ENCODE peak calls at places on chromosomes 13 and 19, in six cellular contexts. U is IMR-90, Z is pancreas, S is fibroblast of pulmonary artery, H is thoracic aorta, L is choroid plexus epithelial cell. I is an unnamed sample.

GRCh38 chr13:24460256-24460655 is 52.3 kb downstream of the PARP4 start:
- DNase-seq in U (no peak), Z (no peak), S (no peak), H (no peak), L (no peak), I (no peak)

GRCh38 chr13:110070046-110070445 is 236.9 kb downstream of the COL4A1 start:
- DNase-seq in U (no peak), Z (no peak), S (no peak), H (no peak), L (no peak), I (no peak)

GRCh38 chr19:45187421-45188100 is 9.0 kb downstream of the BLOC1S3 start:
- DNase-seq in U (no peak), Z (no peak), S (peak; percentile 17), H (no peak), L (peak; percentile 19), I (no peak)

GRCh38 chr19:44905437-44906160 is at the start of gene APOE:
- DNase-seq in U (no peak), Z (no peak), S (peak; percentile 72), H (no peak), L (peak; percentile 45), I (no peak)

GRCh38 chr19:47633516-47633915 is 24.6 kb downstream of the BICRA start:
- DNase-seq in U (no peak), Z (no peak), S (no peak), H (no peak), L (no peak), I (no peak)

GRCh38 chr19:38319421-38320258 is at the start of gene KCNK6:
- DNase-seq in U (no peak), Z (peak; percentile 53), S (peak; percentile 23), H (no peak), L (peak; percentile 15), I (peak; percentile 51)

GRCh38 chr13:76969488-76970365 is 21.4 kb downstream of the ACOD1 start:
- DNase-seq in U (no peak), Z (no peak), S (no peak), H (no peak), L (peak; percentile 32), I (peak; percentile 26)

GRCh38 chr19:1281895-1282287 is 3.8 kb upstream of the EFNA2 start:
- DNase-seq in U (no peak), Z (no peak), S (no peak), H (no peak), L (no peak), I (no peak)

GRCh38 chr13:31556376-31556775 is 182.9 kb upstream of the RXFP2 start:
- DNase-seq in U (peak; percentile 2), Z (no peak), S (peak; percentile 16), H (no peak), L (peak; percentile 62), I (peak; percentile 75)

GRCh38 chr13:90696254-90696653 is 651.2 kb upstream of the MIR17HG start:
- DNase-seq in U (peak; percentile 7), Z (no peak), S (peak; percentile 80), H (no peak), L (peak; percentile 74), I (peak; percentile 35)

GRCh38 chr13:51818771-51819511 is 15.0 kb upstream of the DHRS12 start:
- DNase-seq in U (peak; percentile 53), Z (no peak), S (peak; percentile 62), H (no peak), L (peak; percentile 52), I (peak; percentile 54)

GRCh38 chr19:4575267-4575793 is 15.8 kb upstream of the SEMA6B start:
- DNase-seq in U (peak; percentile 89), Z (no peak), S (peak; percentile 99), H (no peak), L (peak; percentile 99), I (peak; percentile 93)

GRCh38 chr13:74978596-74978995 is 503.4 kb downstream of the TBC1D4 start:
- DNase-seq in U (no peak), Z (no peak), S (no peak), H (no peak), L (no peak), I (no peak)

GRCh38 chr19:17950310-17951150 is 16.4 kb upstream of the KCNN1 start:
- DNase-seq in U (no peak), Z (no peak), S (no peak), H (no peak), L (no peak), I (no peak)

GRCh38 chr13:65414187-65414586 is 1815.9 kb downstream of the PCDH9 start:
- DNase-seq in U (no peak), Z (no peak), S (no peak), H (no peak), L (no peak), I (no peak)

GRCh38 chr19:16266586-16266942 is 58.1 kb upstream of the KLF2 start:
- DNase-seq in U (no peak), Z (no peak), S (no peak), H (no peak), L (no peak), I (no peak)

GRCh38 chr19:45693168-45693788 is 812 bp downstream of the QPCTL start:
- DNase-seq in U (peak; percentile 57), Z (peak; percentile 80), S (peak; percentile 69), H (peak; percentile 53), L (peak; percentile 74), I (peak; percentile 59)

GRCh38 chr19:7540761-7541480 is 5.4 kb downstream of the PNPLA6 start:
- DNase-seq in U (peak; percentile 65), Z (no peak), S (peak; percentile 40), H (no peak), L (peak; percentile 35), I (peak; percentile 57)

GRCh38 chr19:38739440-38740251 is 4.6 kb downstream of the CAPN12 start:
- DNase-seq in U (no peak), Z (no peak), S (no peak), H (no peak), L (no peak), I (peak; percentile 0)

DNA sequence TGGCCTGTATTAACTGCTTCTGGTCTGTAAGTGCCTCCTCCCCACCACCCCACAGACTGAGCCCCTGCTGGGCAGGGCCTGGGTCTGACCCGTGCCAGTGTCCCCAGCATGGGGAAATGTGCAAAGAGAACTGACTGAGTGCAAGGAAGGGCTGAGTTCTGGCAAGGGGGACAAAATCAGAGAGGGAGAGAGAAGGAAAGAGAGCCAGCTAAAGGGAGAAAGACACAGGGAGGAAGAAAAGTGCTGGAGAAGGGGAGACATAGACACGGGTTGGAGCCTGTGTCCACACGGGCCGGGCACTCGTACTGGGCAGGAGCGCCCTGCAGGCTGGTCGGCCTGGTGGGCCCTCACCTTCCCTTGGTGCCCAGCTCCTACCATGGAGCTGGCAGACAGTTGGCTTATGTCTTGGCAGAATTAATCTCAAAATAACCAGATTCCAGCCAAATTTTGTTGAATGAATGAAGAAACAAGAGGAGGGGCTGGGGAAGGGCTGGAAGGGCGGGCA is 1.2 kb downstream of the NKG7 start:
- DNase-seq in U (no peak), Z (no peak), S (no peak), H (no peak), L (no peak), I (no peak)
- H3K4me3 ChIP-seq in U (no peak overlapping the region), Z (no peak overlapping the region), S (no peak overlapping the region), H (no peak overlapping the region), L (no peak overlapping the region), I (no peak overlapping the region)

GRCh38 chr13:32647926-32648325 is 61.7 kb downstream of the PDS5B start:
- DNase-seq in U (no peak), Z (no peak), S (no peak), H (no peak), L (no peak), I (no peak)

GRCh38 chr13:32642858-32643257 is 56.6 kb downstream of the PDS5B start:
- DNase-seq in U (no peak), Z (no peak), S (no peak), H (no peak), L (no peak), I (no peak)

GRCh38 chr13:32642316-32642715 is 56.1 kb downstream of the PDS5B start:
- DNase-seq in U (no peak), Z (no peak), S (no peak), H (no peak), L (no peak), I (no peak)

GRCh38 chr13:32650705-32651311 is 64.6 kb downstream of the PDS5B start:
- DNase-seq in U (peak; percentile 75), Z (peak; percentile 47), S (peak; percentile 84), H (no peak), L (peak; percentile 87), I (peak; percentile 83)

GRCh38 chr13:32645854-32646253 is 59.6 kb downstream of the PDS5B start:
- DNase-seq in U (no peak), Z (no peak), S (no peak), H (no peak), L (no peak), I (no peak)
- TF ChIP-seq CTCF in U (no peak), Z (no peak), S (no peak), H (no peak), L (no peak), I (no peak)

DNA sequence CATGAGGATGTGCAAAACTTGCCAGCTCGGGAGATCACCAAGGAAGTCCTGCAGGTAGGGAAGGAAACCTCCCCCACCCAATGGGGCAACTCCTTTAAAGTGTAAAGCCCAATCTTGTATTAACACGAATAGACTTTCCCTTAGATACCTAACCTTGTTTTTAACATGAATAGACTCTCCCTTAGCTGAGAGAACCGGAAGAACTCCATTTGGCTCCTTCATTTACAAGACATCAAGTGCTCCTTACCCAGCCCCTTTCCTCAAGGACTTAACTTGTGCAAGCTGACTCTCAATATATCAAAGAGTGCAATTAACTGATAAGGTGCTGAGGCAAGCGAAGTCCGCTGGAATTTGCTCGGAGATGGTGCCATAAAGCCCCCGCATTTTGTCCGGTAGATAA is 9.9 kb upstream of the ZNF90 start:
- DNase-seq in U (no peak), Z (no peak), S (no peak), H (no peak), L (no peak), I (no peak)
- H3K4me3 ChIP-seq in U (no peak overlapping the region), Z (no peak overlapping the region), S (no peak overlapping the region), H (no peak overlapping the region), L (no peak overlapping the region), I (no peak overlapping the region)

GRCh38 chr13:27383104-27383921 is 41.1 kb upstream of the GTF3A start:
- DNase-seq in U (no peak), Z (no peak), S (no peak), H (no peak), L (no peak), I (no peak)
- TF ChIP-seq CTCF in U (no peak), Z (no peak), S (no peak), H (no peak), L (no peak), I (no peak)

GRCh38 chr13:49399801-49400472 is 43.9 kb downstream of the CAB39L start:
- DNase-seq in U (no peak), Z (no peak), S (no peak), H (no peak), L (no peak), I (no peak)
- H3K4me3 ChIP-seq in U (no peak overlapping the region), Z (no peak overlapping the region), S (no peak overlapping the region), H (peak overlapping the region; percentile 70), L (no peak overlapping the region), I (no peak overlapping the region)

GRCh38 chr19:8988204-8988603 is 22.0 kb downstream of the MUC16 start:
- DNase-seq in U (no peak), Z (no peak), S (no peak), H (no peak), L (no peak), I (no peak)
- TF ChIP-seq CTCF in U (no peak), Z (no peak), S (no peak), H (no peak), L (no peak), I (no peak)

GRCh38 chr19:41327499-41328156 is 17.7 kb downstream of the CCDC97 start:
- DNase-seq in U (peak; percentile 49), Z (peak; percentile 80), S (peak; percentile 39), H (no peak), L (peak; percentile 38), I (peak; percentile 23)
- H3K4me3 ChIP-seq in U (no peak overlapping the region), Z (peak overlapping the region; percentile 21), S (no peak overlapping the region), H (peak overlapping the region; percentile 46), L (peak overlapping the region; percentile 23), I (no peak overlapping the region)